ENCODE peak calls at places on chromosomes 1 and 21, in ten cellular contexts. One of them, this sample, is unnamed.

GRCh38 chr1:12450090-12450764 is 167.8 kb downstream of the DHRS3 start:
- DNase-seq in astrocyte of the spinal cord: no peak
- DNase-seq in foreskin melanocyte: no peak
- DNase-seq in left lung: no peak
- DNase-seq in colonic mucosa: no peak
- DNase-seq in activated naive CD4-positive, alpha-beta T cell treated with anti-CD3 and anti-CD28 coated beads, Interleukin-2, amount 50 U/mL, for 16 hours: no peak
- DNase-seq in Right ventricle myocardium superior: peak; percentile 59
- DNase-seq in G401: no peak
- DNase-seq in RCC 7860: no peak
- DNase-seq in activated T-cell treated with anti-CD3 and anti-CD28 coated beads for 1 hour: no peak
- DNase-seq in this sample: no peak

GRCh38 chr1:76269175-76269574 is 194.6 kb downstream of the ST6GALNAC3 start:
- DNase-seq in astrocyte of the spinal cord: peak; percentile 76
- DNase-seq in foreskin melanocyte: no peak
- DNase-seq in left lung: no peak
- DNase-seq in colonic mucosa: no peak
- DNase-seq in activated naive CD4-positive, alpha-beta T cell treated with anti-CD3 and anti-CD28 coated beads, Interleukin-2, amount 50 U/mL, for 16 hours: no peak
- DNase-seq in Right ventricle myocardium superior: no peak
- DNase-seq in G401: no peak
- DNase-seq in RCC 7860: no peak
- DNase-seq in activated T-cell treated with anti-CD3 and anti-CD28 coated beads for 1 hour: no peak
- DNase-seq in this sample: peak; percentile 34

GRCh38 chr1:112625696-112626095 is 6.1 kb downstream of the CAPZA1 start:
- DNase-seq in astrocyte of the spinal cord: no peak
- DNase-seq in foreskin melanocyte: no peak
- DNase-seq in left lung: no peak
- DNase-seq in colonic mucosa: no peak
- DNase-seq in activated naive CD4-positive, alpha-beta T cell treated with anti-CD3 and anti-CD28 coated beads, Interleukin-2, amount 50 U/mL, for 16 hours: no peak
- DNase-seq in Right ventricle myocardium superior: no peak
- DNase-seq in G401: peak; percentile 26
- DNase-seq in RCC 7860: peak; percentile 71
- DNase-seq in activated T-cell treated with anti-CD3 and anti-CD28 coated beads for 1 hour: no peak
- DNase-seq in this sample: peak; percentile 39

GRCh38 chr21:34020005-34020847 is 53.2 kb upstream of the MRPS6 start:
- DNase-seq in astrocyte of the spinal cord: no peak
- DNase-seq in foreskin melanocyte: no peak
- DNase-seq in left lung: no peak
- DNase-seq in colonic mucosa: no peak
- DNase-seq in activated naive CD4-positive, alpha-beta T cell treated with anti-CD3 and anti-CD28 coated beads, Interleukin-2, amount 50 U/mL, for 16 hours: no peak
- DNase-seq in Right ventricle myocardium superior: no peak
- DNase-seq in G401: peak; percentile 69
- DNase-seq in RCC 7860: no peak
- DNase-seq in activated T-cell treated with anti-CD3 and anti-CD28 coated beads for 1 hour: no peak
- DNase-seq in this sample: no peak

GRCh38 chr1:43543567-43543966 is 12.9 kb downstream of the PTPRF start:
- DNase-seq in astrocyte of the spinal cord: no peak
- DNase-seq in foreskin melanocyte: no peak
- DNase-seq in left lung: no peak
- DNase-seq in colonic mucosa: no peak
- DNase-seq in activated naive CD4-positive, alpha-beta T cell treated with anti-CD3 and anti-CD28 coated beads, Interleukin-2, amount 50 U/mL, for 16 hours: no peak
- DNase-seq in Right ventricle myocardium superior: no peak
- DNase-seq in G401: no peak
- DNase-seq in RCC 7860: no peak
- DNase-seq in activated T-cell treated with anti-CD3 and anti-CD28 coated beads for 1 hour: no peak
- DNase-seq in this sample: no peak

GRCh38 chr1:165928075-165928731 is 100.8 kb downstream of the UCK2 start:
- DNase-seq in astrocyte of the spinal cord: peak; percentile 42
- DNase-seq in foreskin melanocyte: peak; percentile 49
- DNase-seq in left lung: no peak
- DNase-seq in colonic mucosa: peak; percentile 43
- DNase-seq in activated naive CD4-positive, alpha-beta T cell treated with anti-CD3 and anti-CD28 coated beads, Interleukin-2, amount 50 U/mL, for 16 hours: peak; percentile 37
- DNase-seq in Right ventricle myocardium superior: no peak
- DNase-seq in G401: peak; percentile 81
- DNase-seq in RCC 7860: peak; percentile 49
- DNase-seq in activated T-cell treated with anti-CD3 and anti-CD28 coated beads for 1 hour: peak; percentile 11
- DNase-seq in this sample: peak; percentile 53

GRCh38 chr21:16815228-16815627 is 697.6 kb upstream of the CXADR start:
- DNase-seq in astrocyte of the spinal cord: no peak
- DNase-seq in foreskin melanocyte: no peak
- DNase-seq in left lung: no peak
- DNase-seq in colonic mucosa: no peak
- DNase-seq in activated naive CD4-positive, alpha-beta T cell treated with anti-CD3 and anti-CD28 coated beads, Interleukin-2, amount 50 U/mL, for 16 hours: no peak
- DNase-seq in Right ventricle myocardium superior: no peak
- DNase-seq in G401: no peak
- DNase-seq in RCC 7860: no peak
- DNase-seq in activated T-cell treated with anti-CD3 and anti-CD28 coated beads for 1 hour: no peak
- DNase-seq in this sample: no peak

GRCh38 chr1:26038477-26038876 is 7.4 kb downstream of the SLC30A2 start:
- DNase-seq in astrocyte of the spinal cord: no peak
- DNase-seq in foreskin melanocyte: no peak
- DNase-seq in left lung: no peak
- DNase-seq in colonic mucosa: no peak
- DNase-seq in activated naive CD4-positive, alpha-beta T cell treated with anti-CD3 and anti-CD28 coated beads, Interleukin-2, amount 50 U/mL, for 16 hours: no peak
- DNase-seq in Right ventricle myocardium superior: peak; percentile 24
- DNase-seq in G401: no peak
- DNase-seq in RCC 7860: no peak
- DNase-seq in activated T-cell treated with anti-CD3 and anti-CD28 coated beads for 1 hour: no peak
- DNase-seq in this sample: no peak

GRCh38 chr1:93722081-93723031 is 40.7 kb upstream of the BCAR3 start:
- DNase-seq in astrocyte of the spinal cord: no peak
- DNase-seq in foreskin melanocyte: peak; percentile 78
- DNase-seq in left lung: no peak
- DNase-seq in colonic mucosa: no peak
- DNase-seq in activated naive CD4-positive, alpha-beta T cell treated with anti-CD3 and anti-CD28 coated beads, Interleukin-2, amount 50 U/mL, for 16 hours: no peak
- DNase-seq in Right ventricle myocardium superior: peak; percentile 76
- DNase-seq in G401: no peak
- DNase-seq in RCC 7860: no peak
- DNase-seq in activated T-cell treated with anti-CD3 and anti-CD28 coated beads for 1 hour: no peak
- DNase-seq in this sample: peak; percentile 32

GRCh38 chr1:94246692-94247145 is 9.3 kb upstream of the ARHGAP29 start:
- DNase-seq in astrocyte of the spinal cord: no peak
- DNase-seq in foreskin melanocyte: no peak
- DNase-seq in left lung: no peak
- DNase-seq in colonic mucosa: no peak
- DNase-seq in activated naive CD4-positive, alpha-beta T cell treated with anti-CD3 and anti-CD28 coated beads, Interleukin-2, amount 50 U/mL, for 16 hours: no peak
- DNase-seq in Right ventricle myocardium superior: no peak
- DNase-seq in G401: peak; percentile 59
- DNase-seq in RCC 7860: peak; percentile 40
- DNase-seq in activated T-cell treated with anti-CD3 and anti-CD28 coated beads for 1 hour: no peak
- DNase-seq in this sample: no peak

GRCh38 chr1:41902125-41902524 is 16.6 kb downstream of the HIVEP3 start:
- DNase-seq in astrocyte of the spinal cord: peak; percentile 71
- DNase-seq in foreskin melanocyte: peak; percentile 37
- DNase-seq in left lung: no peak
- DNase-seq in colonic mucosa: no peak
- DNase-seq in activated naive CD4-positive, alpha-beta T cell treated with anti-CD3 and anti-CD28 coated beads, Interleukin-2, amount 50 U/mL, for 16 hours: no peak
- DNase-seq in Right ventricle myocardium superior: no peak
- DNase-seq in G401: no peak
- DNase-seq in RCC 7860: peak; percentile 88
- DNase-seq in activated T-cell treated with anti-CD3 and anti-CD28 coated beads for 1 hour: no peak
- DNase-seq in this sample: no peak

GRCh38 chr1:193458628-193459027 is 272.2 kb upstream of the B3GALT2 start:
- DNase-seq in astrocyte of the spinal cord: no peak
- DNase-seq in foreskin melanocyte: peak; percentile 58
- DNase-seq in left lung: no peak
- DNase-seq in colonic mucosa: no peak
- DNase-seq in activated naive CD4-positive, alpha-beta T cell treated with anti-CD3 and anti-CD28 coated beads, Interleukin-2, amount 50 U/mL, for 16 hours: no peak
- DNase-seq in Right ventricle myocardium superior: no peak
- DNase-seq in G401: no peak
- DNase-seq in RCC 7860: no peak
- DNase-seq in activated T-cell treated with anti-CD3 and anti-CD28 coated beads for 1 hour: no peak
- DNase-seq in this sample: no peak

GRCh38 chr1:158145173-158145719 is 35.4 kb upstream of the CD1D start:
- DNase-seq in astrocyte of the spinal cord: peak; percentile 24
- DNase-seq in foreskin melanocyte: peak; percentile 96
- DNase-seq in left lung: no peak
- DNase-seq in colonic mucosa: no peak
- DNase-seq in activated naive CD4-positive, alpha-beta T cell treated with anti-CD3 and anti-CD28 coated beads, Interleukin-2, amount 50 U/mL, for 16 hours: no peak
- DNase-seq in Right ventricle myocardium superior: peak; percentile 79
- DNase-seq in G401: peak; percentile 17
- DNase-seq in RCC 7860: no peak
- DNase-seq in activated T-cell treated with anti-CD3 and anti-CD28 coated beads for 1 hour: no peak
- DNase-seq in this sample: peak; percentile 27

GRCh38 chr1:115153966-115154557 is 64.8 kb upstream of the TSPAN2 start:
- DNase-seq in astrocyte of the spinal cord: no peak
- DNase-seq in foreskin melanocyte: no peak
- DNase-seq in left lung: no peak
- DNase-seq in colonic mucosa: no peak
- DNase-seq in activated naive CD4-positive, alpha-beta T cell treated with anti-CD3 and anti-CD28 coated beads, Interleukin-2, amount 50 U/mL, for 16 hours: no peak
- DNase-seq in Right ventricle myocardium superior: no peak
- DNase-seq in G401: no peak
- DNase-seq in RCC 7860: no peak
- DNase-seq in activated T-cell treated with anti-CD3 and anti-CD28 coated beads for 1 hour: no peak
- DNase-seq in this sample: no peak

GRCh38 chr1:31020007-31020790 is 45.3 kb downstream of the PUM1 start:
- DNase-seq in astrocyte of the spinal cord: no peak
- DNase-seq in foreskin melanocyte: no peak
- DNase-seq in left lung: no peak
- DNase-seq in colonic mucosa: no peak
- DNase-seq in activated naive CD4-positive, alpha-beta T cell treated with anti-CD3 and anti-CD28 coated beads, Interleukin-2, amount 50 U/mL, for 16 hours: no peak
- DNase-seq in Right ventricle myocardium superior: no peak
- DNase-seq in G401: no peak
- DNase-seq in RCC 7860: no peak
- DNase-seq in activated T-cell treated with anti-CD3 and anti-CD28 coated beads for 1 hour: no peak
- DNase-seq in this sample: peak; percentile 8

GRCh38 chr1:1000357-1001056 is 610 bp upstream of the HES4 start:
- DNase-seq in astrocyte of the spinal cord: peak; percentile 80
- DNase-seq in foreskin melanocyte: peak; percentile 69
- DNase-seq in left lung: peak; percentile 72
- DNase-seq in colonic mucosa: peak; percentile 82
- DNase-seq in activated naive CD4-positive, alpha-beta T cell treated with anti-CD3 and anti-CD28 coated beads, Interleukin-2, amount 50 U/mL, for 16 hours: peak; percentile 80
- DNase-seq in Right ventricle myocardium superior: peak; percentile 80
- DNase-seq in G401: peak; percentile 32
- DNase-seq in RCC 7860: peak; percentile 81
- DNase-seq in activated T-cell treated with anti-CD3 and anti-CD28 coated beads for 1 hour: peak; percentile 49
- DNase-seq in this sample: peak; percentile 48

GRCh38 chr1:40901886-40902633 is 39.9 kb upstream of the CITED4 start:
- DNase-seq in astrocyte of the spinal cord: peak; percentile 84
- DNase-seq in foreskin melanocyte: peak; percentile 81
- DNase-seq in left lung: no peak
- DNase-seq in colonic mucosa: no peak
- DNase-seq in activated naive CD4-positive, alpha-beta T cell treated with anti-CD3 and anti-CD28 coated beads, Interleukin-2, amount 50 U/mL, for 16 hours: no peak
- DNase-seq in Right ventricle myocardium superior: peak; percentile 57
- DNase-seq in G401: no peak
- DNase-seq in RCC 7860: no peak
- DNase-seq in activated T-cell treated with anti-CD3 and anti-CD28 coated beads for 1 hour: no peak
- DNase-seq in this sample: no peak

GRCh38 chr1:50176563-50176885 is 67.8 kb downstream of the ELAVL4 start:
- DNase-seq in astrocyte of the spinal cord: no peak
- DNase-seq in foreskin melanocyte: no peak
- DNase-seq in left lung: no peak
- DNase-seq in colonic mucosa: no peak
- DNase-seq in activated naive CD4-positive, alpha-beta T cell treated with anti-CD3 and anti-CD28 coated beads, Interleukin-2, amount 50 U/mL, for 16 hours: no peak
- DNase-seq in Right ventricle myocardium superior: no peak
- DNase-seq in G401: no peak
- DNase-seq in RCC 7860: no peak
- DNase-seq in activated T-cell treated with anti-CD3 and anti-CD28 coated beads for 1 hour: no peak
- DNase-seq in this sample: no peak

GRCh38 chr21:31559368-31560119 is 99.9 kb upstream of the SOD1 start:
- DNase-seq in astrocyte of the spinal cord: peak; percentile 97
- DNase-seq in foreskin melanocyte: peak; percentile 86
- DNase-seq in left lung: peak; percentile 89
- DNase-seq in colonic mucosa: peak; percentile 95
- DNase-seq in activated naive CD4-positive, alpha-beta T cell treated with anti-CD3 and anti-CD28 coated beads, Interleukin-2, amount 50 U/mL, for 16 hours: peak; percentile 97
- DNase-seq in Right ventricle myocardium superior: peak; percentile 95
- DNase-seq in G401: peak; percentile 95
- DNase-seq in RCC 7860: no peak
- DNase-seq in activated T-cell treated with anti-CD3 and anti-CD28 coated beads for 1 hour: peak; percentile 90
- DNase-seq in this sample: peak; percentile 98

GRCh38 chr1:181104790-181105133 is 16.3 kb downstream of the IER5 start:
- DNase-seq in astrocyte of the spinal cord: no peak
- DNase-seq in foreskin melanocyte: no peak
- DNase-seq in left lung: no peak
- DNase-seq in colonic mucosa: no peak
- DNase-seq in activated naive CD4-positive, alpha-beta T cell treated with anti-CD3 and anti-CD28 coated beads, Interleukin-2, amount 50 U/mL, for 16 hours: peak; percentile 53
- DNase-seq in Right ventricle myocardium superior: no peak
- DNase-seq in G401: no peak
- DNase-seq in RCC 7860: no peak
- DNase-seq in activated T-cell treated with anti-CD3 and anti-CD28 coated beads for 1 hour: peak; percentile 34
- DNase-seq in this sample: no peak

GRCh38 chr21:34900376-34900775 is 148.7 kb downstream of the RUNX1 start:
- DNase-seq in astrocyte of the spinal cord: peak; percentile 61
- DNase-seq in foreskin melanocyte: no peak
- DNase-seq in left lung: no peak
- DNase-seq in colonic mucosa: no peak
- DNase-seq in activated naive CD4-positive, alpha-beta T cell treated with anti-CD3 and anti-CD28 coated beads, Interleukin-2, amount 50 U/mL, for 16 hours: no peak
- DNase-seq in Right ventricle myocardium superior: no peak
- DNase-seq in G401: no peak
- DNase-seq in RCC 7860: peak; percentile 44
- DNase-seq in activated T-cell treated with anti-CD3 and anti-CD28 coated beads for 1 hour: no peak
- DNase-seq in this sample: no peak

GRCh38 chr1:111275079-111275478 is 15.6 kb upstream of the CHIA start:
- DNase-seq in astrocyte of the spinal cord: peak; percentile 55
- DNase-seq in foreskin melanocyte: peak; percentile 98
- DNase-seq in left lung: peak; percentile 77
- DNase-seq in colonic mucosa: peak; percentile 31
- DNase-seq in activated naive CD4-positive, alpha-beta T cell treated with anti-CD3 and anti-CD28 coated beads, Interleukin-2, amount 50 U/mL, for 16 hours: no peak
- DNase-seq in Right ventricle myocardium superior: peak; percentile 75
- DNase-seq in G401: no peak
- DNase-seq in RCC 7860: peak; percentile 48
- DNase-seq in activated T-cell treated with anti-CD3 and anti-CD28 coated beads for 1 hour: no peak
- DNase-seq in this sample: peak; percentile 58

GRCh38 chr1:32877211-32878110 is 6.7 kb upstream of the FNDC5 start:
- DNase-seq in astrocyte of the spinal cord: no peak
- DNase-seq in foreskin melanocyte: no peak
- DNase-seq in left lung: peak; percentile 30
- DNase-seq in colonic mucosa: no peak
- DNase-seq in activated naive CD4-positive, alpha-beta T cell treated with anti-CD3 and anti-CD28 coated beads, Interleukin-2, amount 50 U/mL, for 16 hours: no peak
- DNase-seq in Right ventricle myocardium superior: peak; percentile 81
- DNase-seq in G401: peak; percentile 82
- DNase-seq in RCC 7860: no peak
- DNase-seq in activated T-cell treated with anti-CD3 and anti-CD28 coated beads for 1 hour: no peak
- DNase-seq in this sample: no peak

GRCh38 chr1:220271706-220272046 is 577 bp downstream of the RAB3GAP2 start:
- DNase-seq in astrocyte of the spinal cord: peak; percentile 33
- DNase-seq in foreskin melanocyte: no peak
- DNase-seq in left lung: no peak
- DNase-seq in colonic mucosa: peak; percentile 23
- DNase-seq in activated naive CD4-positive, alpha-beta T cell treated with anti-CD3 and anti-CD28 coated beads, Interleukin-2, amount 50 U/mL, for 16 hours: peak; percentile 11
- DNase-seq in Right ventricle myocardium superior: no peak
- DNase-seq in G401: peak; percentile 34
- DNase-seq in RCC 7860: no peak
- DNase-seq in activated T-cell treated with anti-CD3 and anti-CD28 coated beads for 1 hour: no peak
- DNase-seq in this sample: peak; percentile 23

GRCh38 chr1:15094056-15094455 is 59.5 kb upstream of the TMEM51 start:
- DNase-seq in astrocyte of the spinal cord: no peak
- DNase-seq in foreskin melanocyte: no peak
- DNase-seq in left lung: no peak
- DNase-seq in colonic mucosa: no peak
- DNase-seq in activated naive CD4-positive, alpha-beta T cell treated with anti-CD3 and anti-CD28 coated beads, Interleukin-2, amount 50 U/mL, for 16 hours: no peak
- DNase-seq in Right ventricle myocardium superior: no peak
- DNase-seq in G401: no peak
- DNase-seq in RCC 7860: no peak
- DNase-seq in activated T-cell treated with anti-CD3 and anti-CD28 coated beads for 1 hour: no peak
- DNase-seq in this sample: no peak

GRCh38 chr1:21149430-21149861 is 27.3 kb downstream of the EIF4G3 start:
- DNase-seq in astrocyte of the spinal cord: peak; percentile 67
- DNase-seq in foreskin melanocyte: peak; percentile 84
- DNase-seq in left lung: no peak
- DNase-seq in colonic mucosa: peak; percentile 56
- DNase-seq in activated naive CD4-positive, alpha-beta T cell treated with anti-CD3 and anti-CD28 coated beads, Interleukin-2, amount 50 U/mL, for 16 hours: no peak
- DNase-seq in Right ventricle myocardium superior: no peak
- DNase-seq in G401: peak; percentile 83
- DNase-seq in RCC 7860: peak; percentile 61
- DNase-seq in activated T-cell treated with anti-CD3 and anti-CD28 coated beads for 1 hour: no peak
- DNase-seq in this sample: no peak

GRCh38 chr1:241702436-241702835 is 50.4 kb downstream of the WDR64 start:
- DNase-seq in astrocyte of the spinal cord: peak; percentile 53
- DNase-seq in foreskin melanocyte: no peak
- DNase-seq in left lung: no peak
- DNase-seq in colonic mucosa: no peak
- DNase-seq in activated naive CD4-positive, alpha-beta T cell treated with anti-CD3 and anti-CD28 coated beads, Interleukin-2, amount 50 U/mL, for 16 hours: no peak
- DNase-seq in Right ventricle myocardium superior: no peak
- DNase-seq in G401: no peak
- DNase-seq in RCC 7860: no peak
- DNase-seq in activated T-cell treated with anti-CD3 and anti-CD28 coated beads for 1 hour: no peak
- DNase-seq in this sample: no peak

GRCh38 chr1:6590046-6590445 is 10.3 kb downstream of the ZBTB48 start:
- DNase-seq in astrocyte of the spinal cord: no peak
- DNase-seq in foreskin melanocyte: no peak
- DNase-seq in left lung: no peak
- DNase-seq in colonic mucosa: no peak
- DNase-seq in activated naive CD4-positive, alpha-beta T cell treated with anti-CD3 and anti-CD28 coated beads, Interleukin-2, amount 50 U/mL, for 16 hours: no peak
- DNase-seq in Right ventricle myocardium superior: no peak
- DNase-seq in G401: no peak
- DNase-seq in RCC 7860: no peak
- DNase-seq in activated T-cell treated with anti-CD3 and anti-CD28 coated beads for 1 hour: no peak
- DNase-seq in this sample: no peak

This sample was measured in BE2C.